ENCODE peak calls at places on chromosomes 5 and 9, in four cellular contexts. I, C, A and U are unnamed samples. For H3K36me3, the result is how much of the 10 kb centered on the place peaks cover.

GRCh38 chr9:136453326-136453725 is 13.7 kb upstream of the INPP5E start:
- DNase-seq in I (no peak), C (no peak), A (no peak), U (no peak)

GRCh38 chr5:172939561-172939960 is 19.7 kb upstream of the RPL26L1 start:
- DNase-seq in I (no peak), C (no peak), A (no peak), U (no peak)

GRCh38 chr9:89720721-89721660 is 116.2 kb downstream of the GADD45G start:
- DNase-seq in I (no peak), C (no peak), A (no peak), U (no peak)

GRCh38 chr5:94545870-94546625 is 72.4 kb downstream of the KIAA0825 start:
- DNase-seq in I (no peak), C (no peak), A (peak), U (no peak)

GRCh38 chr5:20157089-20157488 is 169.1 kb upstream of the CDH18 start:
- DNase-seq in I (no peak), C (no peak), A (no peak), U (no peak)

GRCh38 chr5:72137826-72138409 is 30.6 kb downstream of the MAP1B start:
- DNase-seq in I (no peak), C (no peak), A (no peak), U (no peak)

GRCh38 chr5:136686192-136686872 is 321.0 kb upstream of the TRPC7 start:
- DNase-seq in I (no peak), C (peak), A (no peak), U (no peak)

GRCh38 chr5:132464155-132464939 is 26.2 kb downstream of the IRF1 start:
- DNase-seq in I (no peak), C (peak), A (no peak), U (peak)

GRCh38 chr9:15422355-15423327 is at the start of gene SNAPC3:
- DNase-seq in I (peak), C (peak), A (peak), U (peak)
- TF ChIP-seq CTCF in I (no peak), C (no peak), A (no peak), U (no peak)

GRCh38 chr5:15496886-15497285 is 3.1 kb upstream of the FBXL7 start:
- DNase-seq in I (no peak), C (no peak), A (no peak), U (no peak)

GRCh38 chr5:15499528-15500325 is at the start of gene FBXL7:
- DNase-seq in I (peak), C (no peak), A (peak), U (peak)

GRCh38 chr5:15489571-15490235 is 10.3 kb upstream of the FBXL7 start:
- DNase-seq in I (no peak), C (no peak), A (no peak), U (no peak)

GRCh38 chr5:15492545-15492944 is 7.4 kb upstream of the FBXL7 start:
- DNase-seq in I (no peak), C (no peak), A (no peak), U (no peak)

GRCh38 chr5:15495026-15495425 is 5.0 kb upstream of the FBXL7 start:
- DNase-seq in I (no peak), C (no peak), A (no peak), U (no peak)
- H3K4me3 ChIP-seq in I (no peak), C (no peak), A (no peak), U (no peak)

GRCh38 chr9:137555179-137555578 is 3.5 kb downstream of the MRPL41 start:
- DNase-seq in I (no peak), C (no peak), A (no peak), U (no peak)
- H3K36me3 ChIP-seq in I (under half), C (under half), A (under half), U (under half)

DNA sequence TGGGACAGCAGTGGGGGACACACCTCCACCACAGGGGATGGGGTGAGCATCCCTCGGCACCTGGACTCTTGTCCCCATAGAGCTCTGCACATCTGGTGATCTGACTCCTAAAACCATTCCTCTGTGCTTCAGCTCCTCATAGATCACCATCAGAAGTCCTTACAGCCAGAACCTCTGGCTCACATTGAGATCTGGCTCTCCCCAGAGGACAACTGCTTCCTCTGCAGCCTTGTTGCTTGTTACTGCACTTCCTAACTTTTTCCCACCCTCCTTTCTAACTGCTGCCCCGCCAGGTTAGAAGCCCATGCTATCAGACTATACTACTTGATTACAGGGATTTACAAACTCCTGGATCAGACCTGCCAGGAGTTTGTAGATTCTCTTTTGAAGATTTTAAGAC is 64.5 kb downstream of the ARSB start:
- DNase-seq in I (no peak), C (no peak), A (peak), U (no peak)
- TF ChIP-seq CTCF in I (peak), C (peak), A (peak), U (no peak)

GRCh38 chr9:93951655-93952118 is 3.5 kb downstream of the BARX1 start:
- DNase-seq in I (no peak), C (no peak), A (no peak), U (no peak)
- H3K4me3 ChIP-seq in I (no peak), C (no peak), A (peak), U (peak)